ENCODE peak calls at places on chromosomes 1 and 21, in four cellular contexts. T, F, Z and B are unnamed samples.
A peak's percentile ranks its signal among the peaks of the same experiment; 100 is the strongest.

GRCh38 chr21:35198004-35198403 is 148.9 kb upstream of the RUNX1 start:
- DNase-seq in T (peak; percentile 74), Z (no peak), F (no peak), B (peak; percentile 56)

GRCh38 chr1:166167395-166167922 is 658 bp upstream of the FAM78B start:
- DNase-seq in T (no peak), F (no peak), Z (no peak), B (no peak)

GRCh38 chr1:117312453-117313138 is 54.7 kb upstream of the MAN1A2 start:
- DNase-seq in F (no peak), T (peak; percentile 50), Z (no peak), B (no peak)

GRCh38 chr1:227754958-227755357 is 19.7 kb downstream of the SNAP47 start:
- DNase-seq in F (no peak), Z (no peak), T (no peak), B (no peak)

GRCh38 chr1:2952371-2952770 is 68.9 kb upstream of the ACTRT2 start:
- DNase-seq in T (no peak), F (peak; percentile 27), Z (no peak), B (no peak)

GRCh38 chr21:42343963-42344510 is 6.8 kb downstream of the TFF2 start:
- DNase-seq in T (no peak), F (no peak), Z (no peak), B (no peak)

GRCh38 chr1:56284933-56285332 is 294.4 kb downstream of the PLPP3 start:
- DNase-seq in F (peak; percentile 68), Z (no peak), T (peak; percentile 27), B (peak; percentile 75)

GRCh38 chr21:31030367-31031106 is 7.7 kb downstream of the KRTAP19-8 start:
- DNase-seq in Z (no peak), T (no peak), F (no peak), B (no peak)

GRCh38 chr1:88683516-88683847 is 591 bp upstream of the PKN2 start:
- DNase-seq in Z (peak; percentile 84), F (peak; percentile 75), T (no peak), B (peak; percentile 28)

GRCh38 chr1:28213315-28213714 is 19.5 kb downstream of the DNAJC8 start:
- DNase-seq in F (no peak), Z (no peak), T (no peak), B (no peak)

GRCh38 chr1:224828691-224829090 is 100.8 kb upstream of the DNAH14 start:
- DNase-seq in F (no peak), Z (no peak), T (peak; percentile 22), B (no peak)

GRCh38 chr1:68174173-68175113 is 57.9 kb downstream of the WLS start:
- DNase-seq in Z (peak; percentile 73), F (peak; percentile 86), T (peak; percentile 96), B (peak; percentile 91)

GRCh38 chr1:217333939-217334338 is 297.0 kb downstream of the GPATCH2 start:
- DNase-seq in T (peak; percentile 52), F (no peak), Z (no peak), B (no peak)

GRCh38 chr21:43741425-43742096 is 22.6 kb downstream of the PDXK start:
- DNase-seq in F (no peak), T (no peak), Z (no peak), B (no peak)

GRCh38 chr1:50853325-50853724 is 106.7 kb downstream of the FAF1 start:
- DNase-seq in F (no peak), T (peak; percentile 27), Z (no peak), B (no peak)

GRCh38 chr1:28592314-28593071 is 428 bp downstream of the RAB42 start:
- DNase-seq in T (no peak), Z (no peak), F (no peak), B (no peak)

GRCh38 chr1:239718997-239719628 is 332.7 kb downstream of the CHRM3 start:
- DNase-seq in T (no peak), Z (no peak), F (no peak), B (peak; percentile 46)

GRCh38 chr1:10513199-10513598 is 38.4 kb downstream of the PEX14 start:
- DNase-seq in Z (no peak), T (no peak), F (no peak), B (no peak)

GRCh38 chr1:209323743-209324142 is 259.8 kb upstream of the CAMK1G start:
- DNase-seq in Z (no peak), T (no peak), F (no peak), B (no peak)

DNA sequence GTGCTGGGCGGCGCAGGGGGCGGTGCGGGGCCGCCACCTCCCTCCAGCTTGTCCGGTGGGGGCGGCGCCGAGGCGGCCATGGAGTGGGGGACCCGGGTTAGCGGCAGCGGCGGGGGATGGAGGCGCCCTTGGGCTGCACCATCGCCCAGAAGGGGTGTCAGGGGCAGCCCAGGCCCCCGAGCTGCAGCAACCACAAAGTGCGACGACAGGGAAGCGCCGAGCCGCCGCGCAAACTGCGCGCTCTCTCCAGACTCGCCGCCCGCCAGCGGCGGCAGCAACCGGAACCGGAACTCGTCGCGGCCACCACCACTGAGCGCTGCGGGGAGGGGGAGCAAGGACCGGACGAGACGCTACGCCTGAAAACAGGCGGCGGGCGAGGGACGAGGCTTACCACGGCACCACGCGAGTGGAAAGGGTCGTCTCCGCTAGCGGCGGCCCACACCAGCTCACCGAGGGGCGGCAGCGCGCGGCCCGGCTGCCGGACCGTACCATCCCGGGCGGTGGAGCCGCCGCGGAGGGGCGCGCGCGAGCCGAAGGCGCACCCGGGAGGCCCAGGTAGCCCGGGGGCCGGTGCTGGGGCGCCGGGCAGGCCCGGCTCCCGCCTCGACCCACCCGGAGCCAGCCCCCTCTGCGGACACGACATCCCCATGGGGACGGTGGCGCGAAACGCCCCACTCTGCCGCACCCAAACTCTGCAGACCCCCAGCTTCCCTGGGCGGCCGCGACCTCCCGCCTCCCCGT is at the start of gene PYGO2:
- DNase-seq in F (peak; percentile 88), Z (peak; percentile 94), T (peak; percentile 72), B (no peak)
- TF ChIP-seq CTCF in F (no peak), Z (peak; percentile 67), T (no peak), B (peak; percentile 0)

DNA sequence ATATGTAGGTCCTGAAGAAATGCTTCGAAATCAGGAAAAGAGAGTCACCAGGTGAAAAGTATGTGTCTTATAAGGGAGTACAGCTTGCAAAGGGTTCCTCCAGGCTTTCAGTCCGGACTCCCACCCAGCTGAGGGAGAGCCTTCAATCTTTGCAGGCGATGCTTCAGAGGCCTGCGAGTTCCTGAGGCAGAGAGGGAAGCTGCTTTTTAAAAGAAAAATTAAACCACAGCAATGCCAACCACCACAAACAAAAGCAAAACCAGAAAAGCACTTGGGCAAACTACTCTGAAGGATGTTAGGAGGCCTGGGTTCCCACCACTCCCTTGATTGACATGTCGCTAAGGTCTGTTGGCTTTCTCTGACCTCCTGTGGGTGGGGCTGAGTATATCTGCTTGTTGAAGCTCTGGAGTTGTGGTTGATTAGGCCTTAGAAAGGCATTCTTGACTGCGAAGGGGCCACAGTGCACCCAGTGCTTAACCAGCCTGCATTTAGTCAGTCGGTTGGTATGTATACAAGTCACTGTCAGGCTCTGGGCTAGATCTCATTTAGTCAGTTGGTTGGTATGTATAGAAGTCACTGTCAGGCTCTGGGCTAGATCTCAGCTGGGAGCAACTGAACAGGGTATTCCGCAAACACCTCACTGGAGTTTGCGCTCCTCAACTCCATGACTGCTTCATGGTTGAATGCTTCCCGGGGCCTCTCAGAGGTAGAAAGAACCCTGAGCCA is 1.2 kb downstream of the NIPAL3 start:
- DNase-seq in Z (no peak), F (no peak), T (peak; percentile 94), B (peak; percentile 68)
- H3K4me3 ChIP-seq in Z (peak overlapping the region; percentile 94), F (peak overlapping the region; percentile 60), T (peak overlapping the region; percentile 95), B (peak overlapping the region; percentile 92)

GRCh38 chr1:77888429-77889239 is at the start of gene NEXN:
- DNase-seq in T (peak; percentile 92), F (peak; percentile 93), Z (peak; percentile 93), B (peak; percentile 38)
- TF ChIP-seq CTCF in T (no peak), F (no peak), Z (no peak), B (no peak)

GRCh38 chr1:61358770-61359455 is 276.6 kb downstream of the NFIA start:
- DNase-seq in F (no peak), T (no peak), Z (no peak), B (no peak)

GRCh38 chr1:61353797-61354406 is 271.5 kb downstream of the NFIA start:
- DNase-seq in Z (no peak), F (no peak), T (no peak), B (no peak)

GRCh38 chr1:61361971-61362370 is 279.6 kb downstream of the NFIA start:
- DNase-seq in F (no peak), T (no peak), Z (no peak), B (no peak)

GRCh38 chr1:61356995-61357394 is 274.6 kb downstream of the NFIA start:
- DNase-seq in T (no peak), F (no peak), Z (no peak), B (no peak)

GRCh38 chr1:61357539-61357938 is 275.2 kb downstream of the NFIA start:
- DNase-seq in T (no peak), Z (no peak), F (no peak), B (no peak)
- H3K4me3 ChIP-seq in T (no peak overlapping the region), Z (no peak overlapping the region), F (no peak overlapping the region), B (no peak overlapping the region)

DNA sequence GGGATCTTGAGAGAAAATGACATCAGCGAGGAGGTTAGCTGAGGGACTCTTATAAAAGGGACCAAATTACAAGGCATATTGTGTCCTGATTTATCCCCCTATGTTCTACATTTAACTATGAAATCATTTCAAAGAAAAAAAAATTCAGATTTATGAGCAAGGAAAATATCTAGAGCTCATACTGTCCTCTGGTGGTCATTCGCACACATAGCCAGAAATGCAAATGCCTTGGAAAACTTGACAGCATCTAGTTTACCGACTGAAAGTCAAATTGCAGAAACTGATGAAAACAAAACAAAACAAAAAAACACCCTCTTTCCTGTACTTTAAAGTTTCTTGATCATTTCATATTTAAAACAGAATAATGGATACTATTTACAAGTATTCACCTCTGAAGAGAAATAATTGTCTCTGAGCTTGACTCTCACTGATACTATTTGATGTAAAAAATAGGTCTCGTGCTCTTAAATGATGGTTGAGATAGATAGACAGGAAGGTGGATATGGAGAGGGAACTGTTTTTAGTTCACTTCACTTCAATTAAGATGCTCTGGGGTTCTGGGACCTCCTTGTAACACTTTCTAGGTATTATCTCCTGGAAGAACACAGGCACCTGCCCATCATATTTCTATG is 253.8 kb downstream of the PCP4 start:
- DNase-seq in Z (no peak), F (no peak), T (peak; percentile 1), B (peak; percentile 2)
- TF ChIP-seq CTCF in Z (peak; percentile 90), F (peak; percentile 94), T (peak; percentile 53), B (peak; percentile 99)

GRCh38 chr1:32984090-32984828 is 19.6 kb upstream of the RNF19B start:
- DNase-seq in Z (no peak), F (no peak), T (peak; percentile 73), B (no peak)

GRCh38 chr1:32988665-32989064 is 24.1 kb upstream of the RNF19B start:
- DNase-seq in F (peak; percentile 75), T (peak; percentile 87), Z (no peak), B (peak; percentile 49)

GRCh38 chr1:32981003-32981909 is 16.6 kb upstream of the RNF19B start:
- DNase-seq in T (peak; percentile 55), Z (peak; percentile 84), F (no peak), B (no peak)

GRCh38 chr1:32983039-32983438 is 18.4 kb upstream of the RNF19B start:
- DNase-seq in F (no peak), T (no peak), Z (no peak), B (no peak)

GRCh38 chr1:32984829-32985310 is 20.3 kb upstream of the RNF19B start:
- DNase-seq in Z (no peak), F (no peak), T (no peak), B (no peak)
- H3K4me3 ChIP-seq in Z (no peak overlapping the region), F (no peak overlapping the region), T (no peak overlapping the region), B (no peak overlapping the region)

DNA sequence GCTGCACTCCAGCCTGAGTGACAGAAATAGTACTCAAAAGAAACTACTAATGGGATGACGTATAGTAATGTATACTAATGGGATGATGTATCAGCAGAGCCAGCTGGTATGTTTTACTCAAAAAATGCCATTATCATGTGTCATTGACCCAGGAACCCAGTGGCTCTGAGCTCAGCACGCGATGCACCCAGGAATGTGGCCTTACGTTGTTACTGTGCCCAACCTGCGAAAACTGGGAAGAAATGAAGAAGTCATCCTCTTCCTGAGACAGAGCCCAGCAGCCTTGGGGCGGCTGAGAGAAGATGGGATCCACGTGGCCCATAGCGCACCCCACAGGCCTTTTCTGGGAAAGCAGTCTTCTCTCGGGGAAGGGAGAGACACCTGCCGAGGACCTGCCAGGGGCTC is 8.8 kb downstream of the UBE2J2 start:
- DNase-seq in F (no peak), Z (peak; percentile 39), T (peak; percentile 97), B (peak; percentile 88)
- TF ChIP-seq CTCF in F (no peak), Z (no peak), T (peak; percentile 60), B (peak; percentile 53)